ENCODE peak calls at places on chromosomes 12 and 14, in ten cellular contexts. One of them, this sample, is unnamed.

GRCh38 chr12:12684375-12685106 is 11.4 kb downstream of the GPR19 start:
- DNase-seq in right cardiac atrium: peak
- DNase-seq in substantia nigra: peak
- DNase-seq in adrenal gland: peak
- DNase-seq in effector memory CD4-positive, alpha-beta T cell: no peak
- DNase-seq in colonic mucosa: no peak
- DNase-seq in body of pancreas: peak
- DNase-seq in pancreas: no peak
- DNase-seq in K562: no peak
- DNase-seq in mesenchymal stem cell: peak
- DNase-seq in this sample: peak

GRCh38 chr12:124588689-124589318 is 21.4 kb upstream of the NCOR2 start:
- DNase-seq in pancreas: no peak
- DNase-seq in body of pancreas: peak
- DNase-seq in adrenal gland: peak
- DNase-seq in right cardiac atrium: peak
- DNase-seq in mesenchymal stem cell: peak
- DNase-seq in effector memory CD4-positive, alpha-beta T cell: peak
- DNase-seq in colonic mucosa: no peak
- DNase-seq in substantia nigra: no peak
- DNase-seq in K562: no peak
- DNase-seq in this sample: no peak

GRCh38 chr14:77878783-77879182 is 78.9 kb downstream of the ADCK1 start:
- DNase-seq in substantia nigra: no peak
- DNase-seq in effector memory CD4-positive, alpha-beta T cell: no peak
- DNase-seq in colonic mucosa: no peak
- DNase-seq in mesenchymal stem cell: no peak
- DNase-seq in right cardiac atrium: no peak
- DNase-seq in pancreas: no peak
- DNase-seq in adrenal gland: no peak
- DNase-seq in K562: no peak
- DNase-seq in body of pancreas: peak
- DNase-seq in this sample: no peak

GRCh38 chr14:75631453-75631831 is 29.2 kb downstream of the ERG28 start:
- DNase-seq in mesenchymal stem cell: no peak
- DNase-seq in adrenal gland: no peak
- DNase-seq in colonic mucosa: no peak
- DNase-seq in body of pancreas: no peak
- DNase-seq in K562: no peak
- DNase-seq in substantia nigra: no peak
- DNase-seq in pancreas: no peak
- DNase-seq in right cardiac atrium: no peak
- DNase-seq in effector memory CD4-positive, alpha-beta T cell: no peak
- DNase-seq in this sample: peak

GRCh38 chr12:119068129-119068856 is 87.0 kb downstream of the SRRM4 start:
- DNase-seq in substantia nigra: no peak
- DNase-seq in K562: no peak
- DNase-seq in effector memory CD4-positive, alpha-beta T cell: no peak
- DNase-seq in pancreas: no peak
- DNase-seq in right cardiac atrium: peak
- DNase-seq in body of pancreas: no peak
- DNase-seq in colonic mucosa: no peak
- DNase-seq in mesenchymal stem cell: no peak
- DNase-seq in adrenal gland: no peak
- DNase-seq in this sample: no peak

GRCh38 chr14:47392351-47392750 is 283.1 kb downstream of the MDGA2 start:
- DNase-seq in pancreas: no peak
- DNase-seq in K562: no peak
- DNase-seq in adrenal gland: no peak
- DNase-seq in substantia nigra: no peak
- DNase-seq in mesenchymal stem cell: peak
- DNase-seq in body of pancreas: no peak
- DNase-seq in colonic mucosa: no peak
- DNase-seq in right cardiac atrium: no peak
- DNase-seq in effector memory CD4-positive, alpha-beta T cell: no peak
- DNase-seq in this sample: no peak

GRCh38 chr14:50804181-50804721 is 26.7 kb downstream of the NIN start:
- DNase-seq in right cardiac atrium: no peak
- DNase-seq in body of pancreas: no peak
- DNase-seq in adrenal gland: no peak
- DNase-seq in substantia nigra: no peak
- DNase-seq in effector memory CD4-positive, alpha-beta T cell: no peak
- DNase-seq in mesenchymal stem cell: peak
- DNase-seq in K562: no peak
- DNase-seq in colonic mucosa: no peak
- DNase-seq in pancreas: no peak
- DNase-seq in this sample: no peak

GRCh38 chr14:78798757-78799156 is 628.6 kb downstream of the NRXN3 start:
- DNase-seq in effector memory CD4-positive, alpha-beta T cell: no peak
- DNase-seq in mesenchymal stem cell: no peak
- DNase-seq in right cardiac atrium: no peak
- DNase-seq in adrenal gland: no peak
- DNase-seq in K562: no peak
- DNase-seq in body of pancreas: no peak
- DNase-seq in pancreas: no peak
- DNase-seq in colonic mucosa: no peak
- DNase-seq in substantia nigra: no peak
- DNase-seq in this sample: no peak

GRCh38 chr12:103538397-103538796 is 42.6 kb upstream of the C12orf42 start:
- DNase-seq in K562: no peak
- DNase-seq in effector memory CD4-positive, alpha-beta T cell: no peak
- DNase-seq in colonic mucosa: no peak
- DNase-seq in mesenchymal stem cell: no peak
- DNase-seq in adrenal gland: no peak
- DNase-seq in body of pancreas: no peak
- DNase-seq in pancreas: no peak
- DNase-seq in right cardiac atrium: no peak
- DNase-seq in substantia nigra: no peak
- DNase-seq in this sample: no peak

GRCh38 chr12:95613021-95613420 is 61.7 kb upstream of the USP44 start:
- DNase-seq in right cardiac atrium: no peak
- DNase-seq in body of pancreas: no peak
- DNase-seq in K562: no peak
- DNase-seq in adrenal gland: no peak
- DNase-seq in effector memory CD4-positive, alpha-beta T cell: no peak
- DNase-seq in substantia nigra: no peak
- DNase-seq in pancreas: no peak
- DNase-seq in mesenchymal stem cell: no peak
- DNase-seq in colonic mucosa: no peak
- DNase-seq in this sample: no peak

GRCh38 chr14:59377991-59378720 is 87.0 kb downstream of the GPR135 start:
- DNase-seq in mesenchymal stem cell: peak
- DNase-seq in effector memory CD4-positive, alpha-beta T cell: no peak
- DNase-seq in body of pancreas: no peak
- DNase-seq in pancreas: no peak
- DNase-seq in colonic mucosa: no peak
- DNase-seq in adrenal gland: no peak
- DNase-seq in right cardiac atrium: peak
- DNase-seq in substantia nigra: no peak
- DNase-seq in K562: no peak
- DNase-seq in this sample: no peak

GRCh38 chr12:63410197-63410596 is 258.1 kb downstream of the DPY19L2 start:
- DNase-seq in pancreas: no peak
- DNase-seq in adrenal gland: no peak
- DNase-seq in K562: no peak
- DNase-seq in body of pancreas: no peak
- DNase-seq in mesenchymal stem cell: no peak
- DNase-seq in substantia nigra: no peak
- DNase-seq in effector memory CD4-positive, alpha-beta T cell: no peak
- DNase-seq in right cardiac atrium: no peak
- DNase-seq in colonic mucosa: no peak
- DNase-seq in this sample: no peak

GRCh38 chr12:59067068-59067467 is 146.8 kb upstream of the LRIG3 start:
- DNase-seq in adrenal gland: no peak
- DNase-seq in colonic mucosa: no peak
- DNase-seq in substantia nigra: no peak
- DNase-seq in effector memory CD4-positive, alpha-beta T cell: no peak
- DNase-seq in mesenchymal stem cell: peak
- DNase-seq in right cardiac atrium: no peak
- DNase-seq in K562: no peak
- DNase-seq in body of pancreas: no peak
- DNase-seq in pancreas: no peak
- DNase-seq in this sample: peak

GRCh38 chr12:55935742-55936151 is 4.8 kb downstream of the DGKA start:
- DNase-seq in effector memory CD4-positive, alpha-beta T cell: no peak
- DNase-seq in K562: no peak
- DNase-seq in colonic mucosa: no peak
- DNase-seq in body of pancreas: peak
- DNase-seq in mesenchymal stem cell: no peak
- DNase-seq in right cardiac atrium: peak
- DNase-seq in substantia nigra: no peak
- DNase-seq in adrenal gland: peak
- DNase-seq in pancreas: peak
- DNase-seq in this sample: no peak

GRCh38 chr12:55933799-55934174 is 2.8 kb downstream of the DGKA start:
- DNase-seq in body of pancreas: no peak
- DNase-seq in substantia nigra: no peak
- DNase-seq in mesenchymal stem cell: no peak
- DNase-seq in pancreas: no peak
- DNase-seq in adrenal gland: no peak
- DNase-seq in colonic mucosa: no peak
- DNase-seq in K562: no peak
- DNase-seq in right cardiac atrium: no peak
- DNase-seq in effector memory CD4-positive, alpha-beta T cell: no peak
- DNase-seq in this sample: no peak

GRCh38 chr12:55934773-55935172 is 3.8 kb downstream of the DGKA start:
- DNase-seq in mesenchymal stem cell: no peak
- DNase-seq in effector memory CD4-positive, alpha-beta T cell: no peak
- DNase-seq in adrenal gland: no peak
- DNase-seq in body of pancreas: no peak
- DNase-seq in pancreas: no peak
- DNase-seq in substantia nigra: no peak
- DNase-seq in K562: no peak
- DNase-seq in colonic mucosa: no peak
- DNase-seq in right cardiac atrium: no peak
- DNase-seq in this sample: no peak

GRCh38 chr12:55933158-55933798 is 2.3 kb downstream of the DGKA start:
- DNase-seq in substantia nigra: no peak
- DNase-seq in colonic mucosa: peak
- DNase-seq in right cardiac atrium: no peak
- DNase-seq in effector memory CD4-positive, alpha-beta T cell: no peak
- DNase-seq in adrenal gland: no peak
- DNase-seq in body of pancreas: no peak
- DNase-seq in pancreas: no peak
- DNase-seq in K562: no peak
- DNase-seq in mesenchymal stem cell: peak
- DNase-seq in this sample: no peak

GRCh38 chr12:55934343-55934742 is 3.4 kb downstream of the DGKA start:
- DNase-seq in effector memory CD4-positive, alpha-beta T cell: no peak
- DNase-seq in right cardiac atrium: no peak
- DNase-seq in K562: no peak
- DNase-seq in body of pancreas: no peak
- DNase-seq in adrenal gland: no peak
- DNase-seq in pancreas: no peak
- DNase-seq in colonic mucosa: no peak
- DNase-seq in substantia nigra: no peak
- DNase-seq in mesenchymal stem cell: peak
- DNase-seq in this sample: no peak
- H3K27ac ChIP-seq in effector memory CD4-positive, alpha-beta T cell: peak
- H3K27ac ChIP-seq in right cardiac atrium: no peak
- H3K27ac ChIP-seq in K562: no peak
- H3K27ac ChIP-seq in body of pancreas: no peak
- H3K27ac ChIP-seq in adrenal gland: no peak
- H3K27ac ChIP-seq in pancreas: no peak
- H3K27ac ChIP-seq in colonic mucosa: no peak
- H3K27ac ChIP-seq in substantia nigra: no peak
- H3K27ac ChIP-seq in mesenchymal stem cell: no peak
- H3K27ac ChIP-seq in this sample: no peak

GRCh38 chr14:67513631-67514108 is 19.4 kb upstream of the PLEKHH1 start:
- DNase-seq in body of pancreas: peak
- DNase-seq in mesenchymal stem cell: no peak
- DNase-seq in substantia nigra: no peak
- DNase-seq in pancreas: peak
- DNase-seq in right cardiac atrium: no peak
- DNase-seq in K562: no peak
- DNase-seq in colonic mucosa: peak
- DNase-seq in effector memory CD4-positive, alpha-beta T cell: no peak
- DNase-seq in adrenal gland: no peak
- DNase-seq in this sample: no peak
- H3K27ac ChIP-seq in body of pancreas: peak
- H3K27ac ChIP-seq in mesenchymal stem cell: no peak
- H3K27ac ChIP-seq in substantia nigra: peak
- H3K27ac ChIP-seq in pancreas: peak
- H3K27ac ChIP-seq in right cardiac atrium: no peak
- H3K27ac ChIP-seq in K562: no peak
- H3K27ac ChIP-seq in colonic mucosa: peak
- H3K27ac ChIP-seq in effector memory CD4-positive, alpha-beta T cell: peak
- H3K27ac ChIP-seq in adrenal gland: no peak
- H3K27ac ChIP-seq in this sample: no peak

GRCh38 chr12:26489908-26490307 is 294.5 kb downstream of the SSPN start:
- DNase-seq in colonic mucosa: no peak
- DNase-seq in K562: no peak
- DNase-seq in effector memory CD4-positive, alpha-beta T cell: no peak
- DNase-seq in mesenchymal stem cell: no peak
- DNase-seq in right cardiac atrium: no peak
- DNase-seq in substantia nigra: no peak
- DNase-seq in pancreas: no peak
- DNase-seq in body of pancreas: no peak
- DNase-seq in adrenal gland: no peak
- DNase-seq in this sample: no peak
- H3K27ac ChIP-seq in colonic mucosa: no peak
- H3K27ac ChIP-seq in K562: no peak
- H3K27ac ChIP-seq in effector memory CD4-positive, alpha-beta T cell: no peak
- H3K27ac ChIP-seq in mesenchymal stem cell: no peak
- H3K27ac ChIP-seq in right cardiac atrium: no peak
- H3K27ac ChIP-seq in substantia nigra: no peak
- H3K27ac ChIP-seq in pancreas: no peak
- H3K27ac ChIP-seq in body of pancreas: no peak
- H3K27ac ChIP-seq in adrenal gland: no peak
- H3K27ac ChIP-seq in this sample: no peak

GRCh38 chr12:6181583-6182278 is 18.5 kb upstream of the CD9 start:
- DNase-seq in pancreas: no peak
- DNase-seq in body of pancreas: no peak
- DNase-seq in effector memory CD4-positive, alpha-beta T cell: no peak
- DNase-seq in adrenal gland: no peak
- DNase-seq in substantia nigra: no peak
- DNase-seq in right cardiac atrium: peak
- DNase-seq in colonic mucosa: no peak
- DNase-seq in mesenchymal stem cell: peak
- DNase-seq in K562: no peak
- DNase-seq in this sample: no peak
- H3K27ac ChIP-seq in pancreas: peak
- H3K27ac ChIP-seq in body of pancreas: peak
- H3K27ac ChIP-seq in effector memory CD4-positive, alpha-beta T cell: no peak
- H3K27ac ChIP-seq in adrenal gland: no peak
- H3K27ac ChIP-seq in substantia nigra: peak
- H3K27ac ChIP-seq in right cardiac atrium: peak
- H3K27ac ChIP-seq in colonic mucosa: peak
- H3K27ac ChIP-seq in mesenchymal stem cell: peak
- H3K27ac ChIP-seq in K562: no peak
- H3K27ac ChIP-seq in this sample: no peak

This sample was measured in WERI-Rb-1.